ENCODE peak calls at places on chromosomes 5 and 9, in four cellular contexts. T, P, G and I are unnamed samples.

GRCh38 chr9:93121316-93122241 is 12.5 kb downstream of the NINJ1 start:
- DNase-seq in T (peak), P (peak), G (peak), I (no peak)

GRCh38 chr9:113955076-113955752 is 79.1 kb downstream of the ZNF618 start:
- DNase-seq in T (peak), P (no peak), G (no peak), I (peak)

GRCh38 chr9:19461135-19461534 is 52.3 kb downstream of the ACER2 start:
- DNase-seq in T (no peak), P (no peak), G (no peak), I (no peak)

GRCh38 chr5:68460147-68460760 is 244.7 kb downstream of the PIK3R1 start:
- DNase-seq in T (no peak), P (no peak), G (no peak), I (peak)

GRCh38 chr5:147504001-147504400 is 5.9 kb downstream of the DPYSL3 start:
- DNase-seq in T (no peak), P (no peak), G (no peak), I (peak)

GRCh38 chr5:127993476-127993875 is 90.1 kb upstream of the SLC12A2 start:
- DNase-seq in T (no peak), P (no peak), G (no peak), I (no peak)

GRCh38 chr5:17882760-17883488 is 248.7 kb downstream of the TAF11L14 start:
- DNase-seq in T (no peak), P (no peak), G (no peak), I (no peak)

GRCh38 chr5:135075621-135076585 is 41.9 kb upstream of the PITX1 start:
- DNase-seq in T (peak), P (no peak), G (no peak), I (no peak)

GRCh38 chr5:139836469-139837208 is 41.0 kb downstream of the PSD2 start:
- DNase-seq in T (peak), P (peak), G (no peak), I (no peak)

GRCh38 chr5:38867071-38867790 is 21.4 kb downstream of the OSMR start:
- DNase-seq in T (no peak), P (no peak), G (no peak), I (no peak)

GRCh38 chr9:95441081-95441480 is 75.7 kb downstream of the PTCH1 start:
- DNase-seq in T (no peak), P (no peak), G (no peak), I (no peak)

GRCh38 chr5:136811551-136811950 is 446.2 kb upstream of the TRPC7 start:
- DNase-seq in T (no peak), P (no peak), G (no peak), I (peak)

GRCh38 chr9:35226685-35227084 is 64.9 kb downstream of the UNC13B start:
- DNase-seq in T (no peak), P (no peak), G (no peak), I (no peak)

GRCh38 chr5:135249658-135250057 is 149.4 kb downstream of the MACROH2A1 start:
- DNase-seq in T (no peak), P (no peak), G (no peak), I (peak)

GRCh38 chr9:93576296-93577044 is at the start of gene PHF2:
- DNase-seq in T (peak), P (peak), G (no peak), I (no peak)

GRCh38 chr5:81848368-81848767 is 97.5 kb upstream of the SSBP2 start:
- DNase-seq in T (no peak), P (no peak), G (no peak), I (no peak)

GRCh38 chr9:127361561-127361960 is 35.4 kb upstream of the SLC2A8 start:
- DNase-seq in T (no peak), P (no peak), G (no peak), I (no peak)

GRCh38 chr9:100394819-100395218 is 32.1 kb upstream of the MSANTD3 start:
- DNase-seq in T (no peak), P (no peak), G (no peak), I (peak)

GRCh38 chr5:95735436-95735835 is 4.3 kb downstream of the RHOBTB3 start:
- DNase-seq in T (no peak), P (no peak), G (no peak), I (no peak)

GRCh38 chr5:179377421-179378115 is 32.3 kb upstream of the ADAMTS2 start:
- DNase-seq in T (no peak), P (no peak), G (no peak), I (no peak)

GRCh38 chr9:104974053-104974983 is 46.4 kb upstream of the ABCA1 start:
- DNase-seq in T (no peak), P (no peak), G (no peak), I (no peak)

GRCh38 chr5:143781993-143782520 is 29.9 kb upstream of the HMHB1 start:
- DNase-seq in T (no peak), P (no peak), G (no peak), I (peak)

GRCh38 chr5:89900346-89900745 is 509.2 kb downstream of the CETN3 start:
- DNase-seq in T (no peak), P (no peak), G (no peak), I (no peak)

GRCh38 chr9:91813261-91813795 is 136.7 kb downstream of the ROR2 start:
- DNase-seq in T (peak), P (no peak), G (no peak), I (no peak)

GRCh38 chr5:75338408-75338807 is 1.4 kb downstream of the HMGCR start:
- DNase-seq in T (no peak), P (no peak), G (no peak), I (no peak)

GRCh38 chr5:75335486-75335885 is 1.5 kb upstream of the HMGCR start:
- DNase-seq in T (no peak), P (no peak), G (no peak), I (no peak)

GRCh38 chr5:75336625-75337336 is at the start of gene HMGCR:
- DNase-seq in T (peak), P (peak), G (peak), I (peak)

GRCh38 chr5:75337366-75338021 is 474 bp downstream of the HMGCR start:
- DNase-seq in T (peak), P (no peak), G (no peak), I (no peak)

DNA sequence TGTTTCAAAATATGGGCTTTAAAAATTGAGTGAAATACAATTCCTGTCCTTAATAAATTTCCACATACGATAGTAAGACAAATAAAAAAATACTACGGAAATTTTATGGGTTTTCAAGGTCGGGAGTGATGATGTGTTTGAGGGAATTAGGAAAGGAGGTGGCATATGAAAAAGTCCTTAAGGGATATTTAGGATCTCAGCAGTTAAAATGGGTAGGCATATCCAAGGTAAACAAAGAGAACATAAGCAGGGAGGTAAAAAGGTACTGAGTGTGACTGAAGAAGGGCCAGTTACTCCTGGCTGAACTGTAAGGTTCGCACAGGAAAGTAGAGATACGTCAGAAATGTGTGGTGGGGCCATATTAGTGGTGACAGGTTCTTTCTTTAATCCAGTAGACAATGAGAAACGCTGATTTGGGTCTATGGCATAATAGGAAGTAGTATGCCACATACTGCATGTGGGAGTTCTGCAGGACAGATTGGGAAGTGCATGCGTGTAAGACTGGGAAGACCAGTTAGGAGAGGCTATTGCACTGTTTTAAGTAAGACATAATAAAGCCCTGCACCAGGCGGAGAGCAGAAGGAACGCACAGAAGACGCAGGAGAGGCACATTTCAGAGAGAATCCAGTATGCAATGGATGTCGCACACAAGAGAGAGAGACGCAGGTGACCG is 932 bp upstream of the HMGCR start:
- DNase-seq in T (no peak), P (no peak), G (no peak), I (peak)
- TF ChIP-seq CTCF in T (peak), P (peak), G (no peak), I (peak)

GRCh38 chr5:132479073-132479811 is 11.3 kb downstream of the IRF1 start:
- DNase-seq in T (no peak), P (no peak), G (no peak), I (no peak)

GRCh38 chr5:132475939-132476852 is 14.4 kb downstream of the IRF1 start:
- DNase-seq in T (peak), P (no peak), G (no peak), I (no peak)

GRCh38 chr5:132476853-132477729 is 13.5 kb downstream of the IRF1 start:
- DNase-seq in T (peak), P (no peak), G (no peak), I (no peak)

GRCh38 chr5:132478498-132478855 is 12.1 kb downstream of the IRF1 start:
- DNase-seq in T (no peak), P (peak), G (no peak), I (no peak)

GRCh38 chr5:132477784-132478497 is 12.6 kb downstream of the IRF1 start:
- DNase-seq in T (no peak), P (no peak), G (no peak), I (no peak)
- TF ChIP-seq CTCF in T (no peak), P (no peak), G (no peak), I (no peak)

GRCh38 chr5:74336286-74336685 is 304.2 kb downstream of the ENC1 start:
- DNase-seq in T (no peak), P (no peak), G (no peak), I (no peak)
- TF ChIP-seq CTCF in T (no peak), P (no peak), G (no peak), I (peak)

GRCh38 chr9:78782234-78782633 is 485.3 kb downstream of the PSAT1 start:
- DNase-seq in T (no peak), P (no peak), G (no peak), I (no peak)

GRCh38 chr9:78786794-78787193 is 489.9 kb downstream of the PSAT1 start:
- DNase-seq in T (no peak), P (no peak), G (no peak), I (peak)

GRCh38 chr9:78782858-78783257 is 485.9 kb downstream of the PSAT1 start:
- DNase-seq in T (no peak), P (no peak), G (no peak), I (no peak)

GRCh38 chr9:78781681-78782080 is 484.8 kb downstream of the PSAT1 start:
- DNase-seq in T (no peak), P (no peak), G (no peak), I (peak)

DNA sequence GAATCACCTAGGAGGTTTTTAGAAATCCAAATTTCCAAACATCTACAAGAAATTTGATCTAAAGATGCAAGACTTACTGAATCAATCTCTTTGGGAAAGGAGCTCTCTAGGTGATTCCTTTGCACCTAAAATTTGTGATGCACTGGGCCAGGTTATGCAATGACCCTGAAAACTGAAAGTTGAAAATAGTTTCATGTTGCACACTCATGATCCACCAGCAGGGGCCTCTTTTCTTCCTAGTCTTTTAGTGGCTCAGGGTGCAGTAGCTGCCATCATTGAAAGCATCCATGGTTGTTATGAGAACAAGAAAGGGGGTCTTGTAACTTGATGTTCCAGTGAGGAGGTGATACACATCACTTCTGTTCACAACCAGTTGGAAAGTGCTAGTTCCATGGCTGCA is 486.8 kb downstream of the PSAT1 start:
- DNase-seq in T (no peak), P (no peak), G (no peak), I (no peak)
- TF ChIP-seq CTCF in T (no peak), P (no peak), G (no peak), I (peak)

GRCh38 chr5:155471027-155471426 is 457.5 kb downstream of the KIF4B start:
- DNase-seq in T (no peak), P (no peak), G (no peak), I (no peak)
- TF ChIP-seq CTCF in T (no peak), P (no peak), G (no peak), I (no peak)

DNA sequence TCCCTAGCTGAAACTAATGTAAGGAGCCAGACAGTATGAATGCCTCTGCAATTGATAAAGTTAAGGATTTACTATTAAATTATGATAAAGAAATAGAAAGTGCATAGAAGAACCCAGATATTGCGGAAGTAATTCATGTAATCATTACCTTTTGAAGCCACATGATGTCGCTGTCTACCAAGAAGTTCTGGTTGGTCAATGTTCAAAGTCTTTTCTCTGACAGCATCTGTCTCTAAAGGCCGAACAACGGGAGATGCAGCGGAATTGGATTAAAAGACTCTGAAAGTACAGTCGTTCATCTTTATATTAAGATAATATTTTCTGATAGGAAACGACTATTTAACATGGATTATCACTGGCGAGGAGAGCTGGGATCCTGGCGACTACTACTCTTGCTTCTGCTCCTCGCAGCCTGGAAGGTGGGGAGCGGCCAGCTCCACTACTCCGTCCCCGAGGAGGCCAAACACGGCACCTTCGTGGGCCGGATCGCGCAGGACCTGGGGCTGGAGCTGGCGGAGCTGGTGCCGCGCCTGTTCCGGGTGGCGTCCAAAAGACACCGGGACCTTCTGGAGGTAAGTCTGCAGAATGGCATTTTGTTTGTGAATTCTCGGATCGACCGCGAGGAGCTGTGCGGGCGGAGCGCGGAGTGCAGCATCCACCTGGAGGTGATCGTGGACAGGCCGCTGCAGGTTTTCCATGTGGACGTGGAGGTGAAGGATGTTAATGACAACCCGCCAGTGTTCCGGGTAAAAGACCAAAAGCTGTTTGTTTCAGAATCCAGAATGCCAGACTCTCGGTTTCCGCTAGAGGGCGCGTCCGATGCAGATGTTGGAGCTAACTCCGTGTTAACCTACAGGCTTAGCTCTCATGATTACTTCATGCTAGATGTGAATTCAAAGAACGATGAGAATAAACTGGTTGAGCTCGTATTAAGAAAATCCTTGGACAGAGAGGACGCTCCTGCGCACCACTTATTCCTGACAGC is at the start of gene PCDHA8:
- DNase-seq in T (no peak), P (no peak), G (no peak), I (no peak)
- TF ChIP-seq CTCF in T (no peak), P (peak), G (no peak), I (peak)

GRCh38 chr9:124357591-124358361 is 57.5 kb downstream of the PSMB7 start:
- DNase-seq in T (no peak), P (no peak), G (no peak), I (no peak)
- TF ChIP-seq CTCF in T (no peak), P (no peak), G (no peak), I (peak)